ENCODE peak calls at places on chromosomes 4 and X, in seven cellular contexts. I is heart left ventricle, W is H54, X is uterus, P is suprapubic skin, V is IMR-90, U is sigmoid colon. J is an unnamed sample.

GRCh38 chrX:122184791-122185190 is 999.3 kb upstream of the GRIA3 start:
- DNase-seq in V (no peak), I (no peak), U (no peak), P (no peak), X (no peak), W (no peak), J (no peak)

GRCh38 chrX:130555341-130555740 is 153.6 kb downstream of the RBMX2 start:
- DNase-seq in U (no peak), I (no peak), W (no peak), X (no peak), P (no peak), V (no peak), J (no peak)

GRCh38 chr4:7190668-7191545 is 1.4 kb upstream of the SORCS2 start:
- DNase-seq in I (no peak), P (peak), X (no peak), U (peak), W (no peak), V (no peak), J (no peak)

GRCh38 chr4:33722254-33722653 is 2522.1 kb downstream of the ARAP2 start:
- DNase-seq in V (no peak), W (no peak), U (no peak), I (no peak), P (no peak), X (no peak), J (no peak)

GRCh38 chr4:158130204-158130603 is 42.6 kb downstream of the GASK1B start:
- DNase-seq in I (no peak), X (no peak), P (no peak), V (no peak), U (no peak), W (no peak), J (no peak)

GRCh38 chrX:141220342-141221008 is 21.8 kb downstream of the SPANXC start:
- DNase-seq in W (no peak), U (no peak), V (peak), I (no peak), P (no peak), X (no peak), J (no peak)

GRCh38 chr4:116143221-116143620 is 942.2 kb downstream of the TRAM1L1 start:
- DNase-seq in I (no peak), P (no peak), W (no peak), U (no peak), X (no peak), V (no peak), J (no peak)

GRCh38 chr4:42954925-42955669 is 62.6 kb downstream of the GRXCR1 start:
- DNase-seq in U (peak), P (no peak), X (no peak), W (no peak), I (peak), V (no peak), J (no peak)

GRCh38 chr4:156547439-156547838 is 424.2 kb downstream of the PDGFC start:
- DNase-seq in I (no peak), W (no peak), P (no peak), X (peak), V (peak), U (no peak), J (no peak)

GRCh38 chrX:149853925-149854324 is 27.1 kb upstream of the MAGEA8 start:
- DNase-seq in X (no peak), I (no peak), V (no peak), U (no peak), W (no peak), P (no peak), J (no peak)

GRCh38 chr4:54082168-54082567 is 17.8 kb upstream of the CHIC2 start:
- DNase-seq in P (no peak), I (no peak), X (no peak), U (no peak), W (no peak), V (peak), J (peak)

DNA sequence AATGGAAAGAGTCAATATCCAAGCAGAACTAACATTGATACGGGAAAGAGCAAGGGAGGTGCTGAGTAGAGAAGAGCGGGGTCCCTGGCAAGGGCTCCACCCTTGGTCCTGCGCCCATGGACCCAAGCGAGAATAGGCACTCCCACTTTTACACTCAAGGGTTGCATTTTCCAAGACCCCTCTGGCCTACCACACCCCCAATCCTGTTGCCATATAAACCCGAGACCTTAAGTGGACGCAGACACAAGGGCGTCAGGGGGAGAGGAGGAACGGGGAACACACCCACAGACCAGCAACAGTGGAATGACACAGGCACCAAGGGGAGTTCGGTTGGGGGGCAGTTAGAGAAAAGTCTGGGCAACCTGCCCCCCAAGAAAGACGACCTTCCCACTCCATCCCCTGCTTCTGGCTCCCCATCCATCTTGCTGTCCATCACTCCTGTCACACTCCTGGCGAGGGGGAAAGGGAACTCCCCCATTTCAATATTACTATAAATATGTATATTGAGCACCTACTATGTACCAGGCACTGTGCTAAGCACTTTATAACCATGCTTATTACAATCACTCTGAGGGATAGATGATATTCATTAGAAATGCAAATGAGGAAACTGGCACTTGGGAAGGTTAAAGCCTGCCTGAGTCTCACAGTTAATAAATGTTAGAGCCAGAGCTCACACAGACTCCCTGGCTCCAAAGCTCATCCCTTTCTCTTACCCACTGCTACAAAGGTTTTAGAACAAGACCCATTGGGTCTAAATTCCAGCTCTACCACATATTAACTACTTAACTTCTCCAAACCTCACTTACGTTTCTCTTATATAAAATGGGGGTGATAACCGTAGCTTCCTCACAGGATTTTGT is 51.7 kb downstream of the SCD5 start:
- DNase-seq in U (no peak), X (no peak), P (no peak), I (no peak), W (no peak), V (no peak), J (no peak)
- TF ChIP-seq POLR2A in U (no peak), X (no peak), P (no peak), I (no peak), W (no peak), V (no peak), J (no peak)

GRCh38 chr4:112517067-112517588 is 1.1 kb upstream of the NEUROG2 start:
- DNase-seq in W (no peak), I (no peak), U (no peak), X (no peak), V (no peak), P (no peak), J (no peak)
- TF ChIP-seq POLR2A in W (no peak), I (no peak), U (no peak), X (no peak), V (no peak), P (no peak), J (no peak)

DNA sequence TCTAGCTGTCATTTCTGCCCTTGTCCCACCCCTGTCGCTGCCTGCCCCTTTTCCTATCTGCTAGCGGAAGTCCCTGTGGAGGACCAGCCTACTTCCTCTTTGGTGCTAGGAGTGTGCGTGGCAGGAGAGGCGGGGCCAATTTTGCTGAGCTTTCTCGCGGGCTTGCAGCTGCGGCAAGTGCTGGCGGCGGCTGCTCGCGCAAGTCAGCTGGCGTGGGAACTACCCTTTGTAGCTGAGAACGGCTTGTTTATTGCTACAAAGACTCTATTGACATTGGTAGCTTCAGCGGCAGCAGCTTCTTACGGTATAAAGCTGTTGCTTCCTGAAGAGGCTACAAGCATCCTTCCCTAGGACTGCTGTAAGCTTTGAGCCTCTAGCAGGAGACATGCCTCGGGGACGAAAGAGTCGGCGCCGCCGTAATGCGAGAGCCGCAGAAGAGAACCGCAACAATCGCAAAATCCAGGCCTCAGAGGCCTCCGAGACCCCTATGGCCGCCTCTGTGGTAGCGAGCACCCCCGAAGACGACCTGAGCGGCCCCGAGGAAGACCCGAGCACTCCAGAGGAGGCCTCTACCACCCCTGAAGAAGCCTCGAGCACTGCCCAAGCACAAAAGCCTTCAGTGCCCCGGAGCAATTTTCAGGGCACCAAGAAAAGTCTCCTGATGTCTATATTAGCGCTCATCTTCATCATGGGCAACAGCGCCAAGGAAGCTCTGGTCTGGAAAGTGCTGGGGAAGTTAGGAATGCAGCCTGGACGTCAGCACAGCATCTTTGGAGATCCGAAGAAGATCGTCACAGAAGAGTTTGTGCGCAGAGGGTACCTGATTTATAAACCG is at the start of gene MAGEH1:
- DNase-seq in V (peak), I (peak), X (peak), U (peak), W (peak), P (peak), J (peak)
- TF ChIP-seq POLR2A in V (peak), I (no peak), X (peak), U (peak), W (peak), P (no peak), J (peak)

GRCh38 chr4:61273237-61273636 is 73.1 kb downstream of the ADGRL3 start:
- DNase-seq in P (no peak), W (no peak), U (no peak), X (no peak), I (no peak), V (peak), J (no peak)

GRCh38 chr4:61277785-61278184 is 77.7 kb downstream of the ADGRL3 start:
- DNase-seq in I (no peak), W (no peak), X (no peak), U (no peak), V (no peak), P (no peak), J (no peak)

GRCh38 chr4:61274286-61274685 is 74.2 kb downstream of the ADGRL3 start:
- DNase-seq in I (no peak), U (no peak), P (no peak), V (no peak), X (no peak), W (no peak), J (no peak)

GRCh38 chr4:61276034-61276433 is 75.9 kb downstream of the ADGRL3 start:
- DNase-seq in I (no peak), W (no peak), P (no peak), X (no peak), U (no peak), V (no peak), J (no peak)

GRCh38 chr4:61275214-61275613 is 75.1 kb downstream of the ADGRL3 start:
- DNase-seq in P (no peak), V (no peak), X (no peak), I (no peak), W (no peak), U (no peak), J (no peak)
- TF ChIP-seq POLR2A in P (no peak), V (no peak), X (no peak), I (no peak), W (no peak), U (no peak), J (no peak)

DNA sequence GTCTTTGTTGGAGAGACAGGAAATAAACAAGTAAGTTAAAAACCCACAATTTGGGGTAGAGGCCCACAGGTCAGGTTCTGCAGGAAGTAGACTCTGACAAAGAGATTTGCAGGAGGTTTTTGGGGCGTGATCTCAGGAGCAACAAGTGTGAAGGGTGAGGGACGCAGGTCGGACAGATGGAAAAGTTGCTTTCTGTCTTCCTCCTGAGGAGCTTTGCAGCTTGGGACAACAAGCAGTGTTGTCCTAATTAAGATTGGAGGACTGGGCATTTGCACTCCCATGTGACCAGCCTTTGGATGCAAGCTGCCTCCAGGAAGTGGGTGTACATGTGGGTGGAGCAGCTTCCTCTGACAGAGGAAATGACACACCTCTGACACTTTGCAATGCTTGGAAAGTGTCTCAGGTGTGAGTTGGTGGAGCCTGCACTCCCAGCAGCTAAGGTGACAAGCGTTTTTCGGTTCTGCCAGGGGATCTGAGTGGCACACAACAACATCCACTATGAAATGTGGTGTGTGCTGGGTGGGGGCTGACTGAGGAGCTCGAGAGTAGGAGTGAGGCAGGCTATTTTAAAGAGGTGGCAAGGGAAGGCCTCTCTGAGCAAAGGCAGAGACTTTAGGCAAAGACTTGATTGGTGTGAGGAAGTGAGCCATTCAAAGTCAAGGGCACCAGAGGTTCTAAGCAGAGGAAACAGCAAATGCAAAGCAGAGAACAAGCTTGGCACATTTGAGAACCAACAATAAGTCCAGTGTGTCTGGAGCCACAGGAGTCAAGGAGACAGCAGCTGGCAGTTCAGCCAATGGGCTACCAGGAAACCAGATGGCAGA is 339.8 kb upstream of the GATB start:
- DNase-seq in V (no peak), U (no peak), W (no peak), P (no peak), X (no peak), I (no peak), J (no peak)
- TF ChIP-seq POLR2A in V (no peak), U (no peak), W (no peak), P (no peak), X (no peak), I (no peak), J (no peak)

DNA sequence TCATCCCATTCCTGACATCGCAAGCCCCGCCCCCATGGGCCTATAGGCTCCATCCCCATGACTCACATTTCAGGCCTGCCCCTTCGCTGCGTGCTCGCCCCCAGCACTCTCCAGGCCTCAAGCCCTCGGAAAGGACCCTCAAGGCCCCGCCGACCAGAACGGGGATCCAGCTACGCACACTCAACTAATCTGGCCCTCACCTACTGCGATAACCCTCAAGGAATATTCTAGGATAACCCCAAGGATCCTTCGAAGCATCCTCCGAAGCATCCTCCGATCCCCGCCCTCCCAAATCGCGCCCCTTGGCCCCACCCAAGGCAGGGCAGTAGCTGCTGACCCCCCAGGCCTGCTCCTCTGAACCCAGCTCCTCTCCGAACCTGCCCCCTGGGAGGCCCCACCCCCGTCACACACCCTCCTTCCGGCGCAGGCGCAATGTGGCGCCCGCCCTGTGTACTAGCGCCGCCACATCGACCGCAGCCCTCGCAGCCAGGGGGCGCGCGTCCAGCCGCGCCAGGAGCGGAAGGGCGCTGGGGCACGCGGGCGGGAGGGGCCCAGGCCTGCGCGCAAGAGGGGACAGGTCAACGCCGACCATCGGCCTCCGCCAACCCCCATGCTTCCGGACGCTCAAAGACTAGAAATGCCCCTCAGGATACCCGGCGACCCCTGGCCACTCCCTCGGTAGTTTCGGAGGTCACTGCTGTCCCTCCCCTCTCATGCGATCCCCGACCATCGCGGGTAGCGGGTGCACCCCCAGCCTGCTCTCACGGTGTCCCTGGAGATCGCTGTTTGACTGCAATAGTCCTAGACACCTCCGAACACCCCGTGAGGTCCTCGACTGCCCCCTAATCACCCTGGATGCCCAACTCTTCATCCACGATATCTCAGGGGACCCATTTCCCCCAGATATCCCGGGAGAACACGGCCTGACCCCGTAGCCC is 6.4 kb upstream of the MAGIX start:
- DNase-seq in U (peak), X (peak), W (no peak), P (peak), V (peak), I (peak), J (peak)
- TF ChIP-seq POLR2A in U (no peak), X (peak), W (no peak), P (no peak), V (peak), I (no peak), J (peak)

DNA sequence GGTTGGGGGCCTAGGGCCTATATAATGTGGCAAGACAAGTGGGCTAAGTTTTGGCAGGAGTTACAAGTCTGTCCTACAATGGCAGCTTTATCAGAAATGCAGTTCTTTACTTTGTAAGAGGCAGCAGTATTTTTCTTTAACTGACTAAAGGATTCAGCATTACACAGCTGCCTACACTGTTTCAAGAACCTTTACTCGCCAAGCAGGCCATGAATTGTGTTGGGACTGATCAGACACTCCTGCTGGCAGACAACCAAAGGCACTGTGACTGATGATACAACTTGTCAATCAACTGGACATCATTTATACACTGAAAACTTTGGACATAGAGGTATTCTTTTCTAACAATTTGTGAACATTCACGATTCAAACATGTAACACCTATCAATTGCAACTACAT is 4.3 kb downstream of the MORC4 start:
- DNase-seq in V (no peak), U (no peak), I (no peak), X (no peak), P (no peak), W (no peak), J (no peak)
- TF ChIP-seq POLR2A in V (no peak), U (no peak), I (no peak), X (no peak), P (no peak), W (no peak), J (no peak)

GRCh38 chr4:119627267-119628190 is 1.1 kb downstream of the PDE5A start:
- DNase-seq in V (peak), P (no peak), I (peak), W (peak), X (peak), U (peak), J (peak)

GRCh38 chr4:119626420-119626819 is 2.2 kb downstream of the PDE5A start:
- DNase-seq in U (no peak), P (no peak), X (no peak), I (no peak), V (no peak), W (no peak), J (no peak)

GRCh38 chr4:119626943-119627266 is 1.7 kb downstream of the PDE5A start:
- DNase-seq in X (no peak), P (no peak), V (no peak), I (no peak), U (no peak), W (no peak), J (no peak)

GRCh38 chr4:119629142-119629471 is 503 bp upstream of the PDE5A start:
- DNase-seq in X (no peak), V (no peak), P (no peak), U (no peak), I (no peak), W (no peak), J (no peak)

DNA sequence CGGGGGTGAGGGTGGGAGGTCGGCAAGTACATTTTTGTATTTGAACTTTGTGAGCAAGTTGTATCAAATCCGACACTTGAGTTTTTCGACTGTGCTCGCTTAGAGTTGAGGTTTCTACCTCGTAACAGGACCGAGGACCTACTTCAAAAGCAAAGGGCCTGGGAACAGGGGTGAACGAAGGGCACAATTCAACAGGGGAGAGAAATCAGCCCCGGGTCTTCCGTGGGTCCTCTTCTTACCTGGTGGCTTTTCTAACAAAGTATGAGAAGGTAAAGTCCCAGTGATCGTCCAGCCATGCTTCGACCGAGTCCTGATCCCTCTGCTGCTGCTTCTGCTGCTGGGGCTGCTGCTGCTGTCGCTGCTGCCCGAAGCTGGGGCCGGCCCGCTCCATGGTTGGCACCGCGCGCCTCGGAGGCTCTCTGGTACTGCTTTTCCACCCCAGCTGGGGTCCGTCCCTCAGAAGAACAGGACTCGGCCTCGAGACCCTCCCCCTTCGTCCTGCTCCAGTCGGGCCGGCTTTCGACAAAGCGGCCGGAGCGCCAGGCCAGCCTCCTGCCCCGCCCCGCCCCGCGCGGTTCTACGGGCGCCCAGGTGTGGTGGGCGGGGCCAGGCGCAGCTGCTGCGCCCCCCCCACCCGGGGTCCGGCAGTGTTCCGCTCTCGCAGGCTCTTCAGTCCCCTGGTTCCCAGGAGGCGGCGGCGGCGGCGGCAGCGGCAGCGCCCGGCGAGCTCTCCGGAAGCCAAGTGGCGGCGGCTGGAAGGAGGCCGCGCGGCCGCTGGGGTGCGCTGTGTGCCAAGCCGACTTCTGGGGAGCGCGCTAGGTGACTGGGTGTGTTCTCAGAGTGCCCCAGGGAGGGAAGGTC is at the start of gene PDE5A:
- DNase-seq in U (peak), P (peak), V (peak), I (peak), X (peak), W (peak), J (peak)
- TF ChIP-seq POLR2A in U (no peak), P (no peak), V (no peak), I (no peak), X (peak), W (no peak), J (no peak)

GRCh38 chrX:21812628-21813027 is 26.8 kb upstream of the MBTPS2 start:
- DNase-seq in V (no peak), U (no peak), P (no peak), W (no peak), I (no peak), X (no peak), J (no peak)
- TF ChIP-seq POLR2A in V (no peak), U (no peak), P (no peak), W (no peak), I (no peak), X (no peak), J (no peak)